ENCODE peak calls at places on chromosome 6, in six cellular contexts. One of them, this sample, is unnamed.
A peak's percentile ranks its signal among the peaks of the same experiment; 100 is the strongest.

GRCh38 chr6:3379482-3380060 is 77.3 kb downstream of the SLC22A23 start:
- DNase-seq in body of pancreas: no peak
- DNase-seq in neural progenitor cell: no peak
- DNase-seq in CD4-positive, alpha-beta T cell: no peak
- DNase-seq in heart right ventricle: no peak
- DNase-seq in B cell: no peak
- DNase-seq in this sample: no peak

GRCh38 chr6:36547646-36548400 is 544 bp upstream of the STK38 start:
- DNase-seq in neural progenitor cell: no peak
- DNase-seq in body of pancreas: no peak
- DNase-seq in heart right ventricle: no peak
- DNase-seq in B cell: no peak
- DNase-seq in CD4-positive, alpha-beta T cell: no peak
- DNase-seq in this sample: no peak

GRCh38 chr6:16947461-16948159 is 154.2 kb upstream of the STMND1 start:
- DNase-seq in heart right ventricle: no peak
- DNase-seq in neural progenitor cell: peak; percentile 7
- DNase-seq in body of pancreas: peak; percentile 13
- DNase-seq in B cell: no peak
- DNase-seq in CD4-positive, alpha-beta T cell: no peak
- DNase-seq in this sample: no peak

GRCh38 chr6:81075974-81076373 is 676.5 kb downstream of the TENT5A start:
- DNase-seq in neural progenitor cell: peak; percentile 77
- DNase-seq in B cell: no peak
- DNase-seq in heart right ventricle: no peak
- DNase-seq in body of pancreas: no peak
- DNase-seq in CD4-positive, alpha-beta T cell: no peak
- DNase-seq in this sample: no peak

GRCh38 chr6:143734641-143735063 is 56.9 kb downstream of the PHACTR2 start:
- DNase-seq in neural progenitor cell: no peak
- DNase-seq in B cell: no peak
- DNase-seq in heart right ventricle: no peak
- DNase-seq in CD4-positive, alpha-beta T cell: no peak
- DNase-seq in body of pancreas: no peak
- DNase-seq in this sample: no peak

GRCh38 chr6:112247275-112247674 is 7.1 kb downstream of the LAMA4 start:
- DNase-seq in B cell: no peak
- DNase-seq in body of pancreas: no peak
- DNase-seq in CD4-positive, alpha-beta T cell: no peak
- DNase-seq in neural progenitor cell: no peak
- DNase-seq in heart right ventricle: no peak
- DNase-seq in this sample: no peak

GRCh38 chr6:139557547-139557946 is 183.1 kb upstream of the CITED2 start:
- DNase-seq in B cell: no peak
- DNase-seq in CD4-positive, alpha-beta T cell: no peak
- DNase-seq in neural progenitor cell: no peak
- DNase-seq in body of pancreas: no peak
- DNase-seq in heart right ventricle: no peak
- DNase-seq in this sample: no peak

GRCh38 chr6:68575765-68576439 is 59.2 kb upstream of the ADGRB3 start:
- DNase-seq in neural progenitor cell: peak; percentile 63
- DNase-seq in heart right ventricle: no peak
- DNase-seq in B cell: no peak
- DNase-seq in CD4-positive, alpha-beta T cell: no peak
- DNase-seq in body of pancreas: peak; percentile 40
- DNase-seq in this sample: no peak

GRCh38 chr6:143264996-143265734 is 185.3 kb downstream of the ADAT2 start:
- DNase-seq in body of pancreas: no peak
- DNase-seq in heart right ventricle: no peak
- DNase-seq in CD4-positive, alpha-beta T cell: no peak
- DNase-seq in B cell: no peak
- DNase-seq in neural progenitor cell: no peak
- DNase-seq in this sample: no peak

DNA sequence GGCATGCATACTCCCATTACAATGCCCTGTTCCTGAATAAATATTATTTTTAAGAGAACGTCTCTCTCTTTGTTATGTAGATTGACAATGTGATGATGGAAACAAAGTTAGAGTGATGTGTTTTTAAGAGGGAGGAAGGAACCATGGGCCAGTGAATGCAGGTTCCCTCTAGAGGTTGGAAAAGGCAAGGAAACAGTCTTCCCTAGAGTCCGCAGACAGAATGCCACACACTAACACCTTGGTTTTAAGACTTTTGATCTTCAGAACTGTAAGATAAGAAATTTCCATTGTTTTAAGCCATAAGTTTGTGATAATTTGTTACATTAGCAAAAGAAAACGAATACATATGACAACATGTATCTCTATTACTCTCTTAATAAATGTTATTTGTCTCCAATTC is 4.7 kb upstream of the CENPW start:
- DNase-seq in neural progenitor cell: no peak
- DNase-seq in CD4-positive, alpha-beta T cell: no peak
- DNase-seq in body of pancreas: no peak
- DNase-seq in heart right ventricle: no peak
- DNase-seq in B cell: no peak
- DNase-seq in this sample: no peak
- TF ChIP-seq CTCF in neural progenitor cell: peak; percentile 28
- TF ChIP-seq CTCF in CD4-positive, alpha-beta T cell: no peak
- TF ChIP-seq CTCF in body of pancreas: no peak
- TF ChIP-seq CTCF in heart right ventricle: no peak
- TF ChIP-seq CTCF in B cell: no peak
- TF ChIP-seq CTCF in this sample: no peak

DNA sequence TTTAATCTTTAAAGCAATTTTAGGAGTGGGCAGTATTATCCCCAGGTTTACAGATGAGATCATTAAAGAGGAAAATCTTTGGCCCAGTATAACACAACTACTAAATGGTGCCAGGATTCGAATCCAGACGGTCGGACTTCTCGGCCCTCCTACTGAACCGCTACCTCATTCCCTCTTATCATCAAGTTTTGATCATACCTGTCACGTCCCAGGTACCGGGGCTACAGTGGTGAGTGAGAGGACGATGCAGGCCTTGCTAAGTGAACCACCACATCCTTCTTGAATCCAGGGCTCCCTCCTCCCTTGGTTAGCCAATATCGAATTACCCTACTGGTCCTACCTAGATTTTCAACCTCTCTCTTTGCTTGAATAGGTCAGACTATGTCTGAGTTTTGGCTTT is 78.1 kb upstream of the PBOV1 start:
- DNase-seq in neural progenitor cell: no peak
- DNase-seq in B cell: no peak
- DNase-seq in CD4-positive, alpha-beta T cell: no peak
- DNase-seq in heart right ventricle: no peak
- DNase-seq in body of pancreas: no peak
- DNase-seq in this sample: no peak
- TF ChIP-seq CTCF in neural progenitor cell: no peak
- TF ChIP-seq CTCF in B cell: no peak
- TF ChIP-seq CTCF in CD4-positive, alpha-beta T cell: no peak
- TF ChIP-seq CTCF in heart right ventricle: no peak
- TF ChIP-seq CTCF in body of pancreas: no peak
- TF ChIP-seq CTCF in this sample: no peak

DNA sequence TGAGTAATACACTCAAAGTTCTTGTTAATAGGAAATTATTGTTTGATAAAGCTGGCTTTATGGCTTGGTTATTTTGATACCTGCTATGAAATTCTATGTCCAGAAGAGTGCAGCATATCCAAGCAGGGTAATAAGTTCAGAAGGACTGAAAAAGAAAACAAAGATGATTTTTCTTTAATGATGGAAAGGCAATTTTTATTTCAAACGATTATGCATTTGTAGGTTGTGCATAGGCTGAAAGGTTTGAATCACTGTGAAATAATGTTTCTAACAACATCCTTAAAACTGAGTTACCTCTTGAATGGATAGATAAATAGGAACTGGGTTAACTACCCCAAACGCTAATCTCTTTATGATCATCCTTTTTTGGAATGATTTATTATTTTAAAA is 1.4 kb upstream of the MAN1A1 start:
- DNase-seq in B cell: no peak
- DNase-seq in body of pancreas: no peak
- DNase-seq in heart right ventricle: no peak
- DNase-seq in CD4-positive, alpha-beta T cell: no peak
- DNase-seq in neural progenitor cell: no peak
- DNase-seq in this sample: no peak
- TF ChIP-seq CTCF in B cell: peak; percentile 57
- TF ChIP-seq CTCF in body of pancreas: peak; percentile 44
- TF ChIP-seq CTCF in heart right ventricle: peak; percentile 70
- TF ChIP-seq CTCF in CD4-positive, alpha-beta T cell: no peak
- TF ChIP-seq CTCF in neural progenitor cell: peak; percentile 34
- TF ChIP-seq CTCF in this sample: peak; percentile 19

GRCh38 chr6:107674995-107675738 is 148.9 kb downstream of the SCML4 start:
- DNase-seq in CD4-positive, alpha-beta T cell: peak; percentile 82
- DNase-seq in body of pancreas: peak; percentile 88
- DNase-seq in neural progenitor cell: peak; percentile 89
- DNase-seq in B cell: peak; percentile 87
- DNase-seq in heart right ventricle: peak; percentile 88
- DNase-seq in this sample: peak; percentile 88
- TF ChIP-seq CTCF in CD4-positive, alpha-beta T cell: peak; percentile 90
- TF ChIP-seq CTCF in body of pancreas: peak; percentile 86
- TF ChIP-seq CTCF in neural progenitor cell: peak; percentile 84
- TF ChIP-seq CTCF in B cell: peak; percentile 94
- TF ChIP-seq CTCF in heart right ventricle: peak; percentile 95
- TF ChIP-seq CTCF in this sample: peak; percentile 73

DNA sequence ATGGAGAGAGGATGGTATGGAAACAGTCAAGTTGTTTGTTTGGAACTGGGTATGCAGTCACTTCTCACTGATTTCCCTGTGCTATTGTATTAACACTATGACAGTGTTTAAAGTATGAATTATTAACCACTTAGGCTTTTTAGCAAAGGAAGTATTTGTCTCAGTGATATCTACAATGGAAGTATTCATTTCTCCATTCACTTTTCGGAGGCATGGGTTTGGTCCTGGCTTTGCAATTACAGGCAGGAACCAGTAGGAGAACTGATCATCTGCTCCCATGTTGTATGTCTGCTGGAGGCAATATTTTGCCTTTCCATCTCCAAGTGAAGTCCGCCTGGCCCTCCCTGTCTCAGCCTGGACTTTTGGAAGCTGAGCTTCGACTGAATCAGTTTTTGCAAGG is 30.6 kb upstream of the EXOC2 start:
- DNase-seq in heart right ventricle: no peak
- DNase-seq in neural progenitor cell: no peak
- DNase-seq in body of pancreas: no peak
- DNase-seq in B cell: no peak
- DNase-seq in CD4-positive, alpha-beta T cell: no peak
- DNase-seq in this sample: no peak
- TF ChIP-seq CTCF in heart right ventricle: no peak
- TF ChIP-seq CTCF in neural progenitor cell: peak; percentile 10
- TF ChIP-seq CTCF in body of pancreas: no peak
- TF ChIP-seq CTCF in B cell: no peak
- TF ChIP-seq CTCF in CD4-positive, alpha-beta T cell: no peak
- TF ChIP-seq CTCF in this sample: no peak

DNA sequence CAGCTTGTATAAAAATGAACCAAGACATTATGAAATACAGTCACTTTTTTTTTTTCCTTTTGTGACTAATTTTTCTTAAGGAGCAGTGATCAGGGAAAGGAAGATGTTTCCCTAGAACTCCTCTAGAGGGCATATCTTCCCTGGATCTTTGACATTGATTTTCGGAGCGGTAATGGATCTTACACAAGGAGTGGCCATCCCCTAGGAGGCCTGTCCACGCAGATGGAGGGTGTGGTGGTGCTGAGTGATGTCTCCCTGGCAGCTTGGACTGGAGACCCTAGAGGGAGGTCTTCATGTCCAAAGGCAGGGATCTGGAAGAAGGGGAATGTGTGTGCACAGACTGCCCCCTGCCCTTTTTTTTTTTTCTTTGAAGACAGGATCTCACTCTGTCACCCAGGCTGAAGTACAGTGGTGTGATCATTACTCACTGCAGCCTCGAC is 7.0 kb upstream of the KIFC1 start:
- DNase-seq in B cell: no peak
- DNase-seq in heart right ventricle: no peak
- DNase-seq in neural progenitor cell: peak; percentile 23
- DNase-seq in CD4-positive, alpha-beta T cell: no peak
- DNase-seq in body of pancreas: no peak
- DNase-seq in this sample: no peak
- TF ChIP-seq CTCF in B cell: no peak
- TF ChIP-seq CTCF in heart right ventricle: peak; percentile 33
- TF ChIP-seq CTCF in neural progenitor cell: peak; percentile 45
- TF ChIP-seq CTCF in CD4-positive, alpha-beta T cell: no peak
- TF ChIP-seq CTCF in body of pancreas: no peak
- TF ChIP-seq CTCF in this sample: no peak